ENCODE peak calls at places on chromosomes 16 and 17, in four cellular contexts. One of them, this sample, is unnamed.

GRCh38 chr17:5785343-5785742 is 201.0 kb upstream of the NLRP1 start:
- DNase-seq in upper lobe of right lung: no peak
- DNase-seq in NCI-H1092 treated with DMSO at 0.1 percent for 48 hours: no peak
- DNase-seq in stimulated activated CD4-positive, alpha-beta T cell treated with anti-CD3 and anti-CD28 coated beads, Interleukin-1b, Interleukin-23, amount 100 ng/mL, for 24 hours: no peak
- DNase-seq in this sample: no peak

GRCh38 chr17:77184474-77184873 is 43.7 kb downstream of the SEC14L1 start:
- DNase-seq in NCI-H1092 treated with DMSO at 0.1 percent for 48 hours: no peak
- DNase-seq in stimulated activated CD4-positive, alpha-beta T cell treated with anti-CD3 and anti-CD28 coated beads, Interleukin-1b, Interleukin-23, amount 100 ng/mL, for 24 hours: no peak
- DNase-seq in upper lobe of right lung: no peak
- DNase-seq in this sample: no peak

GRCh38 chr16:56549744-56550385 is 15.0 kb upstream of the MT4 start:
- DNase-seq in NCI-H1092 treated with DMSO at 0.1 percent for 48 hours: no peak
- DNase-seq in upper lobe of right lung: no peak
- DNase-seq in stimulated activated CD4-positive, alpha-beta T cell treated with anti-CD3 and anti-CD28 coated beads, Interleukin-1b, Interleukin-23, amount 100 ng/mL, for 24 hours: no peak
- DNase-seq in this sample: no peak

GRCh38 chr16:54503011-54503410 is 216.4 kb upstream of the IRX3 start:
- DNase-seq in upper lobe of right lung: no peak
- DNase-seq in NCI-H1092 treated with DMSO at 0.1 percent for 48 hours: peak; percentile 26
- DNase-seq in stimulated activated CD4-positive, alpha-beta T cell treated with anti-CD3 and anti-CD28 coated beads, Interleukin-1b, Interleukin-23, amount 100 ng/mL, for 24 hours: no peak
- DNase-seq in this sample: no peak

GRCh38 chr17:35489944-35490343 is 41.4 kb upstream of the SLFN13 start:
- DNase-seq in upper lobe of right lung: no peak
- DNase-seq in stimulated activated CD4-positive, alpha-beta T cell treated with anti-CD3 and anti-CD28 coated beads, Interleukin-1b, Interleukin-23, amount 100 ng/mL, for 24 hours: no peak
- DNase-seq in NCI-H1092 treated with DMSO at 0.1 percent for 48 hours: no peak
- DNase-seq in this sample: no peak

GRCh38 chr17:1577186-1577585 is 14.6 kb upstream of the PITPNA start:
- DNase-seq in stimulated activated CD4-positive, alpha-beta T cell treated with anti-CD3 and anti-CD28 coated beads, Interleukin-1b, Interleukin-23, amount 100 ng/mL, for 24 hours: no peak
- DNase-seq in NCI-H1092 treated with DMSO at 0.1 percent for 48 hours: no peak
- DNase-seq in upper lobe of right lung: peak; percentile 97
- DNase-seq in this sample: peak; percentile 62

GRCh38 chr17:40440166-40440565 is 3.1 kb upstream of the IGFBP4 start:
- DNase-seq in NCI-H1092 treated with DMSO at 0.1 percent for 48 hours: no peak
- DNase-seq in upper lobe of right lung: no peak
- DNase-seq in stimulated activated CD4-positive, alpha-beta T cell treated with anti-CD3 and anti-CD28 coated beads, Interleukin-1b, Interleukin-23, amount 100 ng/mL, for 24 hours: no peak
- DNase-seq in this sample: no peak

GRCh38 chr17:17774009-17774881 is 62.5 kb downstream of the SREBF1 start:
- DNase-seq in stimulated activated CD4-positive, alpha-beta T cell treated with anti-CD3 and anti-CD28 coated beads, Interleukin-1b, Interleukin-23, amount 100 ng/mL, for 24 hours: no peak
- DNase-seq in NCI-H1092 treated with DMSO at 0.1 percent for 48 hours: no peak
- DNase-seq in upper lobe of right lung: no peak
- DNase-seq in this sample: no peak

GRCh38 chr17:67422887-67423286 is 45.8 kb downstream of the PITPNC1 start:
- DNase-seq in NCI-H1092 treated with DMSO at 0.1 percent for 48 hours: no peak
- DNase-seq in upper lobe of right lung: no peak
- DNase-seq in stimulated activated CD4-positive, alpha-beta T cell treated with anti-CD3 and anti-CD28 coated beads, Interleukin-1b, Interleukin-23, amount 100 ng/mL, for 24 hours: no peak
- DNase-seq in this sample: no peak

GRCh38 chr17:59365383-59365981 is 34.0 kb downstream of the YPEL2 start:
- DNase-seq in NCI-H1092 treated with DMSO at 0.1 percent for 48 hours: peak; percentile 66
- DNase-seq in stimulated activated CD4-positive, alpha-beta T cell treated with anti-CD3 and anti-CD28 coated beads, Interleukin-1b, Interleukin-23, amount 100 ng/mL, for 24 hours: no peak
- DNase-seq in upper lobe of right lung: no peak
- DNase-seq in this sample: no peak

GRCh38 chr16:55661842-55662479 is 6.2 kb downstream of the SLC6A2 start:
- DNase-seq in stimulated activated CD4-positive, alpha-beta T cell treated with anti-CD3 and anti-CD28 coated beads, Interleukin-1b, Interleukin-23, amount 100 ng/mL, for 24 hours: no peak
- DNase-seq in NCI-H1092 treated with DMSO at 0.1 percent for 48 hours: no peak
- DNase-seq in upper lobe of right lung: no peak
- DNase-seq in this sample: no peak

GRCh38 chr16:55142405-55142804 is 181.6 kb upstream of the IRX6 start:
- DNase-seq in upper lobe of right lung: no peak
- DNase-seq in NCI-H1092 treated with DMSO at 0.1 percent for 48 hours: no peak
- DNase-seq in stimulated activated CD4-positive, alpha-beta T cell treated with anti-CD3 and anti-CD28 coated beads, Interleukin-1b, Interleukin-23, amount 100 ng/mL, for 24 hours: no peak
- DNase-seq in this sample: no peak

GRCh38 chr17:50328360-50328759 is 17.6 kb upstream of the XYLT2 start:
- DNase-seq in stimulated activated CD4-positive, alpha-beta T cell treated with anti-CD3 and anti-CD28 coated beads, Interleukin-1b, Interleukin-23, amount 100 ng/mL, for 24 hours: no peak
- DNase-seq in NCI-H1092 treated with DMSO at 0.1 percent for 48 hours: no peak
- DNase-seq in upper lobe of right lung: no peak
- DNase-seq in this sample: no peak

GRCh38 chr16:24834459-24835335 is 11.1 kb upstream of the SLC5A11 start:
- DNase-seq in stimulated activated CD4-positive, alpha-beta T cell treated with anti-CD3 and anti-CD28 coated beads, Interleukin-1b, Interleukin-23, amount 100 ng/mL, for 24 hours: no peak
- DNase-seq in NCI-H1092 treated with DMSO at 0.1 percent for 48 hours: peak; percentile 35
- DNase-seq in upper lobe of right lung: no peak
- DNase-seq in this sample: no peak

GRCh38 chr17:77366206-77366557 is 225.4 kb downstream of the SEC14L1 start:
- DNase-seq in upper lobe of right lung: no peak
- DNase-seq in NCI-H1092 treated with DMSO at 0.1 percent for 48 hours: peak; percentile 66
- DNase-seq in stimulated activated CD4-positive, alpha-beta T cell treated with anti-CD3 and anti-CD28 coated beads, Interleukin-1b, Interleukin-23, amount 100 ng/mL, for 24 hours: no peak
- DNase-seq in this sample: no peak

GRCh38 chr17:76384987-76385891 is 830 bp downstream of the SPHK1 start:
- DNase-seq in stimulated activated CD4-positive, alpha-beta T cell treated with anti-CD3 and anti-CD28 coated beads, Interleukin-1b, Interleukin-23, amount 100 ng/mL, for 24 hours: peak; percentile 21
- DNase-seq in NCI-H1092 treated with DMSO at 0.1 percent for 48 hours: no peak
- DNase-seq in upper lobe of right lung: peak; percentile 74
- DNase-seq in this sample: no peak

GRCh38 chr17:39036009-39036408 is 68.8 kb upstream of the FBXO47 start:
- DNase-seq in upper lobe of right lung: no peak
- DNase-seq in stimulated activated CD4-positive, alpha-beta T cell treated with anti-CD3 and anti-CD28 coated beads, Interleukin-1b, Interleukin-23, amount 100 ng/mL, for 24 hours: no peak
- DNase-seq in NCI-H1092 treated with DMSO at 0.1 percent for 48 hours: no peak
- DNase-seq in this sample: no peak

GRCh38 chr17:7307686-7308624 is 527 bp downstream of the EIF5A start:
- DNase-seq in stimulated activated CD4-positive, alpha-beta T cell treated with anti-CD3 and anti-CD28 coated beads, Interleukin-1b, Interleukin-23, amount 100 ng/mL, for 24 hours: no peak
- DNase-seq in NCI-H1092 treated with DMSO at 0.1 percent for 48 hours: no peak
- DNase-seq in upper lobe of right lung: peak; percentile 87
- DNase-seq in this sample: no peak

GRCh38 chr17:7650509-7651096 is at the start of gene ATP1B2:
- DNase-seq in stimulated activated CD4-positive, alpha-beta T cell treated with anti-CD3 and anti-CD28 coated beads, Interleukin-1b, Interleukin-23, amount 100 ng/mL, for 24 hours: peak; percentile 64
- DNase-seq in upper lobe of right lung: peak; percentile 78
- DNase-seq in NCI-H1092 treated with DMSO at 0.1 percent for 48 hours: peak; percentile 37
- DNase-seq in this sample: peak; percentile 72

GRCh38 chr16:57743458-57743857 is 7.9 kb downstream of the KATNB1 start:
- DNase-seq in NCI-H1092 treated with DMSO at 0.1 percent for 48 hours: no peak
- DNase-seq in upper lobe of right lung: no peak
- DNase-seq in stimulated activated CD4-positive, alpha-beta T cell treated with anti-CD3 and anti-CD28 coated beads, Interleukin-1b, Interleukin-23, amount 100 ng/mL, for 24 hours: no peak
- DNase-seq in this sample: no peak

GRCh38 chr17:4463818-4464501 is 30.2 kb downstream of the SPNS3 start:
- DNase-seq in NCI-H1092 treated with DMSO at 0.1 percent for 48 hours: peak; percentile 72
- DNase-seq in upper lobe of right lung: no peak
- DNase-seq in stimulated activated CD4-positive, alpha-beta T cell treated with anti-CD3 and anti-CD28 coated beads, Interleukin-1b, Interleukin-23, amount 100 ng/mL, for 24 hours: no peak
- DNase-seq in this sample: no peak

GRCh38 chr17:68456529-68457167 is 648 bp downstream of the WIPI1 start:
- DNase-seq in upper lobe of right lung: peak; percentile 84
- DNase-seq in NCI-H1092 treated with DMSO at 0.1 percent for 48 hours: no peak
- DNase-seq in stimulated activated CD4-positive, alpha-beta T cell treated with anti-CD3 and anti-CD28 coated beads, Interleukin-1b, Interleukin-23, amount 100 ng/mL, for 24 hours: no peak
- DNase-seq in this sample: no peak

GRCh38 chr17:66994943-66995535 is 30.5 kb downstream of the CACNG4 start:
- DNase-seq in stimulated activated CD4-positive, alpha-beta T cell treated with anti-CD3 and anti-CD28 coated beads, Interleukin-1b, Interleukin-23, amount 100 ng/mL, for 24 hours: no peak
- DNase-seq in NCI-H1092 treated with DMSO at 0.1 percent for 48 hours: no peak
- DNase-seq in upper lobe of right lung: no peak
- DNase-seq in this sample: no peak

GRCh38 chr16:30005341-30006094 is 5.3 kb downstream of the DOC2A start:
- DNase-seq in upper lobe of right lung: no peak
- DNase-seq in stimulated activated CD4-positive, alpha-beta T cell treated with anti-CD3 and anti-CD28 coated beads, Interleukin-1b, Interleukin-23, amount 100 ng/mL, for 24 hours: no peak
- DNase-seq in NCI-H1092 treated with DMSO at 0.1 percent for 48 hours: peak; percentile 23
- DNase-seq in this sample: peak; percentile 87

GRCh38 chr17:47955497-47956461 is 1.9 kb downstream of the PRR15L start:
- DNase-seq in upper lobe of right lung: peak; percentile 94
- DNase-seq in stimulated activated CD4-positive, alpha-beta T cell treated with anti-CD3 and anti-CD28 coated beads, Interleukin-1b, Interleukin-23, amount 100 ng/mL, for 24 hours: no peak
- DNase-seq in NCI-H1092 treated with DMSO at 0.1 percent for 48 hours: no peak
- DNase-seq in this sample: no peak

GRCh38 chr17:2684549-2684948 is 27.0 kb downstream of the CLUH start:
- DNase-seq in upper lobe of right lung: peak; percentile 44
- DNase-seq in NCI-H1092 treated with DMSO at 0.1 percent for 48 hours: no peak
- DNase-seq in stimulated activated CD4-positive, alpha-beta T cell treated with anti-CD3 and anti-CD28 coated beads, Interleukin-1b, Interleukin-23, amount 100 ng/mL, for 24 hours: no peak
- DNase-seq in this sample: no peak

GRCh38 chr17:55134486-55135157 is 130.1 kb upstream of the HLF start:
- DNase-seq in NCI-H1092 treated with DMSO at 0.1 percent for 48 hours: no peak
- DNase-seq in stimulated activated CD4-positive, alpha-beta T cell treated with anti-CD3 and anti-CD28 coated beads, Interleukin-1b, Interleukin-23, amount 100 ng/mL, for 24 hours: no peak
- DNase-seq in upper lobe of right lung: no peak
- DNase-seq in this sample: no peak

GRCh38 chr17:57389474-57389873 is 133.2 kb downstream of the MSI2 start:
- DNase-seq in upper lobe of right lung: no peak
- DNase-seq in NCI-H1092 treated with DMSO at 0.1 percent for 48 hours: no peak
- DNase-seq in stimulated activated CD4-positive, alpha-beta T cell treated with anti-CD3 and anti-CD28 coated beads, Interleukin-1b, Interleukin-23, amount 100 ng/mL, for 24 hours: no peak
- DNase-seq in this sample: no peak

GRCh38 chr17:42288985-42289862 is 926 bp downstream of the STAT5A start:
- DNase-seq in upper lobe of right lung: peak; percentile 74
- DNase-seq in NCI-H1092 treated with DMSO at 0.1 percent for 48 hours: no peak
- DNase-seq in stimulated activated CD4-positive, alpha-beta T cell treated with anti-CD3 and anti-CD28 coated beads, Interleukin-1b, Interleukin-23, amount 100 ng/mL, for 24 hours: no peak
- DNase-seq in this sample: peak; percentile 52

GRCh38 chr16:19884611-19885455 is at the start of gene GPRC5B:
- DNase-seq in stimulated activated CD4-positive, alpha-beta T cell treated with anti-CD3 and anti-CD28 coated beads, Interleukin-1b, Interleukin-23, amount 100 ng/mL, for 24 hours: no peak
- DNase-seq in NCI-H1092 treated with DMSO at 0.1 percent for 48 hours: peak; percentile 37
- DNase-seq in upper lobe of right lung: peak; percentile 67
- DNase-seq in this sample: peak; percentile 55

GRCh38 chr17:79769596-79770520 is 8.1 kb upstream of the CBX2 start:
- DNase-seq in upper lobe of right lung: peak; percentile 50
- DNase-seq in stimulated activated CD4-positive, alpha-beta T cell treated with anti-CD3 and anti-CD28 coated beads, Interleukin-1b, Interleukin-23, amount 100 ng/mL, for 24 hours: no peak
- DNase-seq in NCI-H1092 treated with DMSO at 0.1 percent for 48 hours: no peak
- DNase-seq in this sample: no peak

GRCh38 chr17:39098474-39099090 is 52.9 kb downstream of the PLXDC1 start:
- DNase-seq in upper lobe of right lung: no peak
- DNase-seq in NCI-H1092 treated with DMSO at 0.1 percent for 48 hours: no peak
- DNase-seq in stimulated activated CD4-positive, alpha-beta T cell treated with anti-CD3 and anti-CD28 coated beads, Interleukin-1b, Interleukin-23, amount 100 ng/mL, for 24 hours: no peak
- DNase-seq in this sample: no peak

GRCh38 chr16:68190745-68191510 is 45.0 kb downstream of the ESRP2 start:
- DNase-seq in upper lobe of right lung: no peak
- DNase-seq in NCI-H1092 treated with DMSO at 0.1 percent for 48 hours: no peak
- DNase-seq in stimulated activated CD4-positive, alpha-beta T cell treated with anti-CD3 and anti-CD28 coated beads, Interleukin-1b, Interleukin-23, amount 100 ng/mL, for 24 hours: no peak
- DNase-seq in this sample: no peak

GRCh38 chr17:31753011-31753410 is 106.0 kb downstream of the COPRS start:
- DNase-seq in upper lobe of right lung: no peak
- DNase-seq in stimulated activated CD4-positive, alpha-beta T cell treated with anti-CD3 and anti-CD28 coated beads, Interleukin-1b, Interleukin-23, amount 100 ng/mL, for 24 hours: no peak
- DNase-seq in NCI-H1092 treated with DMSO at 0.1 percent for 48 hours: no peak
- DNase-seq in this sample: no peak